ENCODE peak calls at places on chromosomes 4 and X, in four cellular contexts. B, V, Y and Q are unnamed samples.

GRCh38 chr4:66741081-66741480 is 804.2 kb downstream of the CENPC start:
- DNase-seq in Y (no peak), B (peak; percentile 78), V (no peak), Q (peak; percentile 9)

GRCh38 chr4:128220286-128221235 is 67.1 kb downstream of the PGRMC2 start:
- DNase-seq in B (peak; percentile 63), V (peak; percentile 20), Y (peak; percentile 36), Q (peak; percentile 81)

GRCh38 chr4:184826315-184827266 is 823 bp upstream of the ACSL1 start:
- DNase-seq in V (peak; percentile 57), Y (no peak), B (peak; percentile 17), Q (no peak)

GRCh38 chrX:97672138-97672537 is 788.4 kb downstream of the RPA4 start:
- DNase-seq in B (no peak), V (no peak), Y (no peak), Q (no peak)

GRCh38 chr4:157992038-157992706 is 180.7 kb downstream of the GASK1B start:
- DNase-seq in V (peak; percentile 38), Y (peak; percentile 10), B (peak; percentile 81), Q (no peak)

GRCh38 chrX:20974326-20974725 is 399.9 kb upstream of the CNKSR2 start:
- DNase-seq in Y (no peak), B (peak; percentile 40), V (no peak), Q (no peak)

GRCh38 chrX:78092296-78092695 is 11.8 kb upstream of the PGK1 start:
- DNase-seq in Y (no peak), V (peak; percentile 7), B (peak; percentile 57), Q (no peak)

GRCh38 chr4:98387345-98388017 is 126.3 kb downstream of the RAP1GDS1 start:
- DNase-seq in Y (no peak), V (no peak), B (no peak), Q (no peak)

GRCh38 chr4:110510282-110510681 is 34.3 kb downstream of the ENPEP start:
- DNase-seq in Y (no peak), V (no peak), B (no peak), Q (no peak)

GRCh38 chr4:101961144-101961543 is 170.6 kb downstream of the BANK1 start:
- DNase-seq in V (no peak), B (no peak), Y (no peak), Q (peak; percentile 32)

GRCh38 chr4:26361287-26361686 is 40.5 kb downstream of the RBPJ start:
- DNase-seq in B (no peak), Y (no peak), V (no peak), Q (no peak)

GRCh38 chr4:26356067-26356466 is 35.3 kb downstream of the RBPJ start:
- DNase-seq in B (peak; percentile 52), Y (no peak), V (peak; percentile 13), Q (peak; percentile 87)

GRCh38 chr4:26360864-26361263 is 40.0 kb downstream of the RBPJ start:
- DNase-seq in V (no peak), B (no peak), Y (no peak), Q (no peak)

GRCh38 chr4:26362745-26363439 is 42.1 kb downstream of the RBPJ start:
- DNase-seq in Y (no peak), B (peak; percentile 4), V (no peak), Q (peak; percentile 89)

GRCh38 chr4:26360273-26360672 is 39.5 kb downstream of the RBPJ start:
- DNase-seq in V (no peak), B (no peak), Y (no peak), Q (no peak)
- H4K20me1 ChIP-seq in V (peaks cover 7% of the 10 kb centered on the region), B (peaks cover 3% of the 10 kb centered on the region), Y (peaks cover 7% of the 10 kb centered on the region), Q (peaks cover 49% of the 10 kb centered on the region)

GRCh38 chr4:188307591-188307990 is 168.3 kb downstream of the TRIML1 start:
- DNase-seq in Y (no peak), V (no peak), B (no peak), Q (no peak)

GRCh38 chr4:188305690-188306089 is 166.4 kb downstream of the TRIML1 start:
- DNase-seq in V (no peak), Y (no peak), B (no peak), Q (no peak)

GRCh38 chr4:188308142-188308541 is 168.9 kb downstream of the TRIML1 start:
- DNase-seq in V (no peak), B (no peak), Y (no peak), Q (no peak)
- H3K4me1 ChIP-seq in V (no peaks in the 10 kb centered on the region), B (no peaks in the 10 kb centered on the region), Y (no peaks in the 10 kb centered on the region), Q (no peaks in the 10 kb centered on the region)

DNA sequence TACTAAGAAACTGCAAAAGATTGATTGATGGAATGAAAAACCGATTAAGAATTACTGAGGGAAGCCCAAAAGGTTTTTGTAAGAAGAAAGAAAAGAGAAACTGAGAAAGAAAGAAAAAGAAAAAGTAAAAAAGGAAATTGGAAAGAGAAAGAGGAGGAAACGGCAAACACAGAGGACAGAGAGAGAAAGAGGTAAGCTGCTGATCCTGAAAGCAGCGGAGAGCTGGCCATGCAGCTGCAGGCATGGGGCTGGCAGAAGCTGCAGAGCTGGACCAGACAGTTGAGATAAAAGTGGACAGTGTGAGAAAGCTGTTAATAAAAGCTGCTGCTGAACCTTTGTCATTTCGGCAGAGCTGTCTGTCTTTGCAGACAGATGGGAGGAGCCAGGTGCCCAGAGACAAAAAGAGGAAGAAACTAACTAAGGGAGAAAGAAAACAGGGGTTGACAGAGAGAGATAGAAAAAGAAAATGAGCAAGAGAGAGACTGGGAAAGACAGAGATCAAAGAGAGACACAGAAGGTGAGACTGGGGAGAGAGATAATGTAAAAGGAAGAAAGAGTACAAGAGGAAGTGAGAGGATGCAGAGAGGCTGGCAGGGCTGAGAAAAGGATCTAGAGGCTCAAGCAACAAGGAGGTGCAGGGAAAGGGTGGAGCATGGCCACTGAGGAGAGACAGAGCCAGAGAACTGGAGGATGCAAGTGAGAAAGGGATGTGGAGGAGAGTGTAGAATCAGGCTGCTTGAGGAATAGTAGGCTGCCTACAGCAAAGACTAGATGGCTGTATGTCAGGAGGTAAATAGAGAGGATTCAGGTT is 376.9 kb upstream of the FGF16 start:
- DNase-seq in Y (no peak), V (peak; percentile 22), B (no peak), Q (no peak)
- H3K4me3 ChIP-seq in Y (no peak overlapping the region), V (peak overlapping the region; percentile 40), B (no peak overlapping the region), Q (no peak overlapping the region)

DNA sequence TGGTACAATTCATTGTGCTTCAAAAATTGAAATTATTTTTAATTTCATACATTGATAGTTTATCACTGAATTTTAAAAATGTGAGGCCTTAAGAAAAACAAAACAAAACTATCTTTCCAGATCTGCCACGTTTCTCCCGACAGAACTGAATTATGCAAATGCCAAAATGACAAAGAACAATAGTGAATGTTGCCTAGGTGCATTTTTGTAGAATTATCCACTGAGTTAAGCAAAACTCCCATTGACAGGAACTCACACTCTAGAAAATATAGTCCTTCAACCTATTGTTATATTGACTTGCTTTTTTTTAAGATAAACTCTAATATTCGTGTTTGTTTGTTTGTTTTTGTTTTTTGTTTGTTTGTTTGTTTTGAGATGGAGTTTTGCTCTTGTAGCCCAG is 6.5 kb downstream of the PCGF3 start:
- DNase-seq in V (no peak), B (no peak), Y (no peak), Q (no peak)
- H4K20me1 ChIP-seq in V (no peaks in the 10 kb centered on the region), B (no peaks in the 10 kb centered on the region), Y (peaks cover 71% of the 10 kb centered on the region), Q (peaks cover 59% of the 10 kb centered on the region)

GRCh38 chrX:38919853-38920528 is 118.7 kb downstream of the MID1IP1 start:
- DNase-seq in B (no peak), Y (no peak), V (no peak), Q (no peak)

GRCh38 chrX:38919202-38919601 is 117.9 kb downstream of the MID1IP1 start:
- DNase-seq in V (no peak), Y (no peak), B (no peak), Q (no peak)

GRCh38 chrX:38916801-38917200 is 115.5 kb downstream of the MID1IP1 start:
- DNase-seq in Y (no peak), V (no peak), B (no peak), Q (no peak)

GRCh38 chrX:38923451-38923969 is 122.3 kb downstream of the MID1IP1 start:
- DNase-seq in B (no peak), Y (no peak), V (no peak), Q (no peak)

DNA sequence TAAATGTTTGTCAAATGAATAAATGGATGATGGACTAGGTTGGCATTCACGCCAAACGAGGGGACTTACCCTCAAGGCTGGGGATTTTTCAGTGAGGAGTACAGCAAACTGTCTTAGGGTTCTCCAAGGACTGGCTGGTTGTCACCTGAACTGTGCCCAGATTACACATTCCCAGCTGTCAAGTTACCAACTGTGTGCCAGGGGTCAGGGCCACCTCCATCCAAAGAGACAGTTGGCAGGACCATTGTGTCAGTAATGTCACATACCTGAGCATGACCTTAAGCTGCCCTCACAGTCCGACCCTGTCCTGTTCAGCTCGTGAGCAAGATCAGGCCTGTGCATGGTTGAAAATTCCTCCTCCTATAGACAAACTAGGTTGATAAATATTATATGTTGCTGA is 116.7 kb downstream of the MID1IP1 start:
- DNase-seq in Y (no peak), V (no peak), B (no peak), Q (no peak)
- H3K4me1 ChIP-seq in Y (no peaks in the 10 kb centered on the region), V (peaks cover 14% of the 10 kb centered on the region), B (no peaks in the 10 kb centered on the region), Q (no peaks in the 10 kb centered on the region)

GRCh38 chr4:54658321-54659093 is 750 bp downstream of the KIT start:
- DNase-seq in Y (peak; percentile 78), V (no peak), B (peak; percentile 36), Q (peak; percentile 80)
- H3K4me3 ChIP-seq in Y (peak overlapping the region; percentile 53), V (no peak overlapping the region), B (peak overlapping the region; percentile 60), Q (peak overlapping the region; percentile 66)

DNA sequence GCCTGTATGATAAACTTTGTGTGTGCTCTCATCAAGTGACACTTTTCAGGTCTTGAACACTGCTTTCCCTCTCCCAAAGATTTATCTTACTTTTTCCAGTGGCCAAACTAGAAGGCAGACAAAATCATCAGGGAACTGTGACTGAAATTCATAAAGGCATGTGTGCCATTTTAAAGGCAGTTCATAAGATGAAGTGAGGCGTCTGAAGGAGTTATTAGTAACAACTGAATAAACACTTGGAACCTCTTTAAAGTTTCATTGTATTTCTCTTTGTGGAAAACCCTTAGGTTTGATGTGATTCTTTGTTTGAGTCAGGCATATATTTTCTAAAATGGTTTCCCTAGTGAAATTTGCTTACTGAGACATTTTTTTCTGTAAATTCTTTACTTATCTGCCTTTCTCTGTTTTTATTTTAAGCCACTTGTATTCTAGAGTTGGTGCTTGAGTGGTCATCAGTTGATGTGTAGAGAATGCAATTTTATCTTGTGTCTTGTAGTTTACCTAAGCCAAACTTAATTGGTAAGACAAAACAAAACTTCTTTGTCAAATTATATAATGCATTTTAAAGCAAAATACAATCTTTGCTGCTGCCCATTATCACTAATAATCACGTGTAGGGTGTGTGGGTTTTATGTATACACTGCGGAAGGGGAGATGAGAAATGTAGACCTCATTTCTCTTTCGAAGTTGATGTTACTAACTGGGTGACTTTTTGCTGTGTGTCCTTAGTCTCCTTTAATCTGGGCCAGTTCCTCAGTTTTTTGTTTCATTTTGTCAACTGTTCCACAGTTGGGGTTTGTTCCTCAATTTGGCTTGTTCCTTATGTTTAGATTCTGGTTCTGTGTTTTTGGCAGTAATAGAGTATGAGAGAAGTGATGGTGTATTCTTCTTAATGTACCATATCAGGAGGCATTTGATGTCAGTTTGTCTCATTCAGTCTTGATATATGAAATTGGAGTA is 56.8 kb downstream of the RBPJ start:
- DNase-seq in Y (no peak), V (no peak), B (no peak), Q (no peak)
- H4K20me1 ChIP-seq in Y (no peaks in the 10 kb centered on the region), V (peaks cover 27% of the 10 kb centered on the region), B (peaks cover 17% of the 10 kb centered on the region), Q (peaks cover 48% of the 10 kb centered on the region)